ENCODE peak calls at places on chromosomes 12 and 14, in eight cellular contexts. T is psoas muscle; I is CD4-positive, alpha-beta T cell; Y is ovary; D is tibial artery; O is mammary epithelial cell; U is RWPE1; N is CD8-positive, alpha-beta memory T cell. L is an unnamed sample.

GRCh38 chr14:91140672-91141071 is 26.8 kb downstream of the DGLUCY start:
- DNase-seq in D (no peak), Y (no peak), I (no peak), N (no peak), U (peak), O (peak), T (no peak), L (no peak)

GRCh38 chr12:86411710-86412109 is 155.5 kb upstream of the MGAT4C start:
- DNase-seq in U (no peak), I (no peak), D (no peak), O (no peak), T (no peak), N (no peak), Y (no peak), L (no peak)

GRCh38 chr14:100669468-100669867 is 57.2 kb upstream of the DLK1 start:
- DNase-seq in T (no peak), Y (no peak), D (no peak), O (no peak), N (no peak), I (no peak), U (no peak), L (no peak)

GRCh38 chr14:61832783-61833182 is 70.6 kb downstream of the SNAPC1 start:
- DNase-seq in U (no peak), N (no peak), I (no peak), T (no peak), Y (no peak), O (peak), D (no peak), L (no peak)

GRCh38 chr12:1697253-1697652 is 6.4 kb downstream of the ADIPOR2 start:
- DNase-seq in U (no peak), N (no peak), Y (no peak), T (no peak), I (no peak), O (no peak), D (no peak), L (no peak)

GRCh38 chr12:44847403-44847802 is 28.7 kb downstream of the NELL2 start:
- DNase-seq in D (no peak), T (no peak), U (no peak), Y (no peak), O (no peak), I (no peak), N (no peak), L (no peak)

GRCh38 chr14:93716410-93717221 is 71.7 kb downstream of the PRIMA1 start:
- DNase-seq in U (no peak), T (peak), Y (no peak), O (no peak), N (no peak), D (no peak), I (no peak), L (no peak)

GRCh38 chr14:31297701-31298344 is 90.2 kb upstream of the HECTD1 start:
- DNase-seq in U (peak), O (peak), T (no peak), Y (no peak), N (no peak), D (no peak), I (no peak), L (no peak)

GRCh38 chr14:103136388-103137271 is 13.4 kb downstream of the TNFAIP2 start:
- DNase-seq in T (peak), I (no peak), Y (peak), D (no peak), N (no peak), U (peak), O (peak), L (no peak)

GRCh38 chr12:99611117-99611516 is 36.4 kb upstream of the GARIN6 start:
- DNase-seq in Y (no peak), U (no peak), T (no peak), N (no peak), O (no peak), D (no peak), I (no peak), L (no peak)

GRCh38 chr12:23005387-23005786 is 380.4 kb downstream of the ETNK1 start:
- DNase-seq in I (no peak), O (no peak), T (no peak), U (no peak), N (no peak), D (no peak), Y (no peak), L (no peak)

GRCh38 chr12:6666211-6666610 is 3.3 kb upstream of the ING4 start:
- DNase-seq in Y (no peak), U (no peak), O (no peak), T (no peak), N (no peak), I (no peak), D (no peak), L (no peak)

GRCh38 chr12:78229491-78230209 is 399.0 kb downstream of the NAV3 start:
- DNase-seq in I (no peak), D (no peak), U (peak), O (peak), N (no peak), Y (peak), T (no peak), L (no peak)

GRCh38 chr12:26507613-26508012 is 312.2 kb downstream of the SSPN start:
- DNase-seq in U (no peak), Y (no peak), O (peak), D (no peak), N (no peak), T (no peak), I (no peak), L (no peak)

GRCh38 chr12:58966939-58967338 is 46.6 kb upstream of the LRIG3 start:
- DNase-seq in N (no peak), T (no peak), U (no peak), O (peak), I (no peak), Y (no peak), D (no peak), L (no peak)

GRCh38 chr12:116389990-116390655 is 112.6 kb upstream of the MED13L start:
- DNase-seq in N (no peak), O (peak), D (peak), T (no peak), I (no peak), Y (peak), U (peak), L (peak)

GRCh38 chr12:75208851-75209781 is 523 bp downstream of the KCNC2 start:
- DNase-seq in O (peak), U (peak), D (no peak), N (no peak), I (no peak), T (no peak), Y (no peak), L (peak)

GRCh38 chr12:120960657-120961056 is 17.7 kb upstream of the HNF1A start:
- DNase-seq in U (no peak), O (no peak), I (no peak), Y (no peak), T (no peak), N (no peak), D (no peak), L (no peak)

GRCh38 chr14:96754845-96755184 is 42.4 kb upstream of the VRK1 start:
- DNase-seq in N (no peak), Y (no peak), D (no peak), I (no peak), O (no peak), U (no peak), T (no peak), L (no peak)

GRCh38 chr12:124451637-124452243 is 115.7 kb downstream of the NCOR2 start:
- DNase-seq in I (no peak), T (no peak), O (no peak), D (no peak), U (no peak), Y (no peak), N (no peak), L (no peak)

GRCh38 chr12:132353811-132354210 is 24.4 kb upstream of the GALNT9 start:
- DNase-seq in U (no peak), I (no peak), Y (no peak), T (peak), O (no peak), N (no peak), D (no peak), L (no peak)

GRCh38 chr12:2834581-2835491 is at the start of gene NRIP2:
- DNase-seq in U (no peak), N (no peak), Y (peak), O (no peak), D (no peak), T (peak), I (no peak), L (no peak)

GRCh38 chr14:105885561-105886320 is 359.4 kb downstream of the TMEM121 start:
- DNase-seq in T (peak), D (peak), O (no peak), I (no peak), Y (peak), N (peak), U (no peak), L (no peak)

GRCh38 chr12:6277982-6278438 is 32.5 kb upstream of the PLEKHG6 start:
- DNase-seq in D (no peak), T (no peak), Y (no peak), I (no peak), O (peak), U (peak), N (no peak), L (no peak)

GRCh38 chr14:21098892-21099595 is 589 bp upstream of the ZNF219 start:
- DNase-seq in I (no peak), O (no peak), Y (no peak), N (no peak), T (no peak), U (no peak), D (no peak), L (no peak)

GRCh38 chr14:54877703-54878021 is 25.0 kb downstream of the GCH1 start:
- DNase-seq in N (no peak), D (no peak), T (no peak), O (no peak), U (no peak), I (no peak), Y (no peak), L (no peak)

GRCh38 chr12:100528471-100529139 is 44.9 kb upstream of the GAS2L3 start:
- DNase-seq in O (no peak), I (no peak), Y (no peak), T (no peak), N (no peak), U (no peak), D (no peak), L (no peak)

GRCh38 chr14:57009585-57010515 is 199.6 kb upstream of the OTX2 start:
- DNase-seq in O (peak), U (no peak), D (no peak), Y (no peak), T (no peak), I (no peak), N (no peak), L (no peak)

GRCh38 chr14:54976316-54976715 is 50.6 kb downstream of the WDHD1 start:
- DNase-seq in D (no peak), N (no peak), I (no peak), T (no peak), Y (no peak), U (peak), O (peak), L (peak)

GRCh38 chr12:43602738-43603137 is 50.7 kb upstream of the ADAMTS20 start:
- DNase-seq in Y (no peak), T (no peak), I (no peak), U (no peak), D (no peak), N (no peak), O (no peak), L (no peak)

GRCh38 chr14:31829256-31829923 is 247.7 kb upstream of the ARHGAP5 start:
- DNase-seq in U (peak), I (no peak), O (peak), D (no peak), Y (no peak), T (no peak), N (no peak), L (peak)

GRCh38 chr12:13546231-13546630 is 349.7 kb downstream of the EMP1 start:
- DNase-seq in O (no peak), U (no peak), D (no peak), T (no peak), N (no peak), Y (no peak), I (no peak), L (no peak)

GRCh38 chr12:52667931-52668330 is 12.3 kb downstream of the KRT1 start:
- DNase-seq in D (no peak), T (no peak), Y (no peak), N (no peak), O (no peak), U (no peak), I (no peak), L (no peak)

GRCh38 chr12:107385518-107385917 is 292.2 kb upstream of the CRY1 start:
- DNase-seq in D (no peak), O (peak), N (no peak), U (peak), T (no peak), I (no peak), Y (no peak), L (no peak)

GRCh38 chr14:23183479-23183878 is at the start of gene SLC7A8:
- DNase-seq in U (no peak), O (no peak), D (peak), I (peak), T (peak), Y (peak), N (no peak), L (no peak)

GRCh38 chr12:113194971-113195391 is 9.5 kb downstream of the RITA1 start:
- DNase-seq in Y (no peak), N (no peak), I (no peak), D (no peak), O (no peak), T (no peak), U (no peak), L (no peak)

GRCh38 chr12:117042171-117042809 is 56.9 kb downstream of the TESC start:
- DNase-seq in U (no peak), T (no peak), N (no peak), D (no peak), O (no peak), Y (no peak), I (no peak), L (no peak)

GRCh38 chr12:6539276-6540134 is 5.2 kb downstream of the GAPDH start:
- DNase-seq in N (no peak), Y (no peak), I (no peak), T (no peak), U (no peak), O (peak), D (no peak), L (no peak)

GRCh38 chr12:111353603-111354295 is 15.1 kb downstream of the PHETA1 start:
- DNase-seq in N (no peak), O (no peak), Y (no peak), D (no peak), I (no peak), T (no peak), U (no peak), L (no peak)

GRCh38 chr14:71324767-71325272 is 417.6 kb downstream of the PCNX1 start:
- DNase-seq in T (no peak), D (no peak), I (peak), Y (no peak), N (peak), O (peak), U (no peak), L (no peak)
- H3K27ac ChIP-seq in T (no peak), D (peak), I (no peak), Y (no peak), N (no peak), O (no peak), U (no peak), L (no peak)

DNA sequence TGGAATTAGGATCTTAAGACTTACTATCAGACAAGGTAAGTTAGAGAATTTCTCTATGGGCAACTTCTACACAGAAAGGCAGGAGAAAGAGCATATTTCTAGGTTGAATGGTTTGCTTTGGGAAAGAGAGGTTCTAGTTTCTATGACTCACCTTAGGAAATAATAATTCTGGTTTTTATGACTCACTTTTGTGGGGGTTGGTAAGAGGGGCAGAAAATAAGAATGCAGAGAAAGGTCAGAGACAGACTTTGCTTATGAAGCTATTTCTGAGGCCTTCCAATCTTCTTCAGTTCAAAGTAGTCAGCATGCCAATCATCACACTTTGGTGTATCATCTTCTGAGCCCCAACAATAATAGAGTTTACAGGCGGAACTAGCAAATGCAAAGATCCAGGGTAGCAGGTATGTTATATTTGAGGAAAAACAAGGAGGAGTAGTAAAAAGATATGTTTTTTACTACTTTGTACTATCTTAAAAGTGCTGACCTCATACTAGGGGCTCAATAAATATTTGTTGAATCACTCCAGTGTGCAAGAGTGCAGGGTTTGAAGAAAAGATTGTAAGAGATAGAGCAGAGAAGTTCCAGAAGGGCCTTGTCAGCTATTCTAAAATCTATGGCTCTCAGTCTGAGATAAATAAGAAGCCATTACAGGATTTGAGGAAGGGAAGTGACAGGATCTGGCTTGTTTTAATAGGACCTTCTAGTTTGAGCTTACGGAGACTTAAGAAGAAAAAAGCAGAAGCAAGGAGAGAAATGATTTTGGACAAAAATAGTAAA is 56.7 kb upstream of the LRFN5 start:
- DNase-seq in U (peak), N (no peak), T (no peak), I (no peak), O (peak), D (no peak), Y (no peak), L (no peak)
- H3K27ac ChIP-seq in U (no peak), N (no peak), T (no peak), I (no peak), O (peak), D (no peak), Y (no peak), L (peak)

GRCh38 chr12:108525681-108526080 is 10.6 kb downstream of the FICD start:
- DNase-seq in Y (no peak), T (no peak), O (peak), I (no peak), U (no peak), D (no peak), N (no peak), L (no peak)
- H3K27ac ChIP-seq in Y (no peak), T (no peak), O (no peak), I (no peak), U (no peak), D (no peak), N (no peak), L (peak)

GRCh38 chr12:119679081-119679480 is 11.1 kb downstream of the PRKAB1 start:
- DNase-seq in D (no peak), U (no peak), O (no peak), T (no peak), I (no peak), N (no peak), Y (no peak), L (no peak)
- H3K27ac ChIP-seq in D (no peak), U (no peak), O (no peak), T (no peak), I (no peak), N (no peak), Y (no peak), L (no peak)

GRCh38 chr14:68282479-68283377 is 463.1 kb downstream of the RAD51B start:
- DNase-seq in D (no peak), I (peak), O (no peak), Y (no peak), N (peak), T (no peak), U (no peak), L (no peak)

GRCh38 chr14:68283378-68284123 is 464.0 kb downstream of the RAD51B start:
- DNase-seq in Y (peak), U (no peak), D (peak), T (peak), N (peak), O (no peak), I (peak), L (no peak)

GRCh38 chr14:68284834-68285233 is 465.3 kb downstream of the RAD51B start:
- DNase-seq in O (no peak), D (no peak), U (no peak), Y (no peak), T (no peak), N (no peak), I (no peak), L (no peak)

GRCh38 chr14:68285421-68286179 is 466.0 kb downstream of the RAD51B start:
- DNase-seq in U (no peak), N (peak), Y (no peak), I (peak), D (no peak), O (no peak), T (no peak), L (no peak)

DNA sequence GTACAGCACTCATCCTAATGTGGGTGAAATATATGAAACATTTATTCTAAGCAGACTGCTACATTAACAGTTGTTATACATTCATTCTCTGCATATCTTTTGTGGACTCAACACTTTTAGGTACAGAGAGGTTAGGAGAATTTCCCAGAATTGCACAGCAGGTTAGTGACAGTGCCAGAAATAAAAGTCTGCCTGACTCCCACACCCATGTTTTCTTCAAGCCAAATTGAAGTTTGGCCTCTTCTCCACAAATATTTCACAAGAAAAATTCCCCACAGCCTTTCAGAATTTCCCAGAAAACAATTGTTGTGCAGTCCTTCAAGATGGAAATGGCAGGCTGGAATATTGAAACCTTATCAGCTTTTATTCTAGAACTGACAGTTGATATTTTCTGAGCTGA is 464.8 kb downstream of the RAD51B start:
- DNase-seq in O (no peak), I (no peak), Y (no peak), N (no peak), T (no peak), D (no peak), U (no peak), L (no peak)
- H3K27ac ChIP-seq in O (no peak), I (peak), Y (no peak), N (no peak), T (peak), D (peak), U (no peak), L (no peak)

GRCh38 chr12:33156042-33156441 is 259.5 kb upstream of the PKP2 start:
- DNase-seq in T (no peak), I (no peak), U (no peak), O (no peak), Y (no peak), D (no peak), N (no peak), L (no peak)
- H3K27ac ChIP-seq in T (no peak), I (no peak), U (no peak), O (no peak), Y (no peak), D (no peak), N (no peak), L (no peak)

GRCh38 chr12:64103821-64104220 is 118.3 kb downstream of the KICS2 start:
- DNase-seq in T (no peak), I (no peak), N (no peak), D (no peak), O (peak), Y (no peak), U (no peak), L (no peak)

GRCh38 chr12:64097346-64098105 is 124.6 kb downstream of the KICS2 start:
- DNase-seq in D (no peak), U (no peak), I (no peak), O (no peak), N (no peak), T (no peak), Y (no peak), L (no peak)

GRCh38 chr12:64098709-64099354 is 123.3 kb downstream of the KICS2 start:
- DNase-seq in O (no peak), I (no peak), T (no peak), N (no peak), Y (peak), U (no peak), D (no peak), L (no peak)

GRCh38 chr12:64102339-64102738 is 119.8 kb downstream of the KICS2 start:
- DNase-seq in T (no peak), D (no peak), O (peak), U (peak), Y (no peak), I (no peak), N (no peak), L (no peak)

DNA sequence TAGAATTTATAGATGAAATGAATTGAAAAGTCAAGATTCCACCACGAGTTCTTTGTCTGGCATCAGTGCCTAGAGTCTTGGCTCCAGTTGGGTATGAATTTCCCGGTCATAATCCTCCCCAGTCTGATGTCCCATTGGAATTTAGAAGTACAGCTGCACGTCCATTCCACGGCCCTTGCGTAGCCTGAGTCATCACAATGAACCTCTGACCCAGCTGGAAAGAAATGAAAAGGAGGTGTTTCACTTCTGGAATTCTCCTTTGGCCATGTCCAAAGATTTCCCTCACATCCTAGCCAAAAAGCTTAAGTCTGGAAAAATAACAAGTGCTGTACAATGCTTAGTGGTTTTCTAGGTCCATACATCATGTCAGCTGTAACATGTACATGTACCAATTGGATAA is 122.7 kb downstream of the KICS2 start:
- DNase-seq in T (peak), I (no peak), D (no peak), U (peak), N (no peak), Y (peak), O (peak), L (peak)
- H3K27ac ChIP-seq in T (peak), I (no peak), D (no peak), U (no peak), N (no peak), Y (no peak), O (no peak), L (peak)